ENCODE peak calls at places on chromosomes 4 and X, in six cellular contexts. P is stimulated activated CD4-positive, alpha-beta T cell treated with anti-CD3 and anti-CD28 coated beads, Interleukin-4, amount 100 ng/mL, for 48 hours; Z is activated T-cell treated with anti-CD3 and anti-CD28 coated beads, Interleukin-2, amount 50 U/mL, for 72 hours; K is HCEC 1CT; J is NCI-H82; E is GM10248. G is an unnamed sample.

GRCh38 chr4:2046031-2046961 is 12.8 kb upstream of the NAT8L start:
- DNase-seq in Z (no peak), J (no peak), E (peak), K (no peak), P (no peak), G (no peak)

GRCh38 chrX:40068048-40068447 is 29.7 kb downstream of the BCOR start:
- DNase-seq in Z (no peak), J (peak), E (no peak), P (no peak), K (no peak), G (peak)

GRCh38 chr4:48813984-48814383 is 16.9 kb upstream of the OCIAD1 start:
- DNase-seq in Z (no peak), E (peak), P (no peak), K (no peak), J (peak), G (no peak)

GRCh38 chr4:39706334-39706733 is 8.4 kb downstream of the UBE2K start:
- DNase-seq in Z (no peak), K (peak), E (no peak), P (no peak), J (no peak), G (peak)

GRCh38 chr4:48108309-48109073 is 25.6 kb downstream of the TXK start:
- DNase-seq in J (no peak), E (no peak), K (no peak), Z (no peak), P (no peak), G (no peak)

GRCh38 chrX:14356401-14356800 is 172.9 kb upstream of the GLRA2 start:
- DNase-seq in K (no peak), P (no peak), Z (no peak), J (no peak), E (no peak), G (peak)

GRCh38 chr4:57061395-57061794 is 48.8 kb downstream of the IGFBP7 start:
- DNase-seq in Z (no peak), E (no peak), K (peak), P (no peak), J (no peak), G (no peak)

GRCh38 chrX:149456476-149457245 is 48.4 kb downstream of the IDS start:
- DNase-seq in K (no peak), P (no peak), J (no peak), E (no peak), Z (no peak), G (no peak)

GRCh38 chr4:101604976-101605375 is 185.6 kb upstream of the BANK1 start:
- DNase-seq in P (no peak), J (peak), Z (no peak), K (peak), E (no peak), G (no peak)

GRCh38 chrX:1657367-1658082 is 42.7 kb downstream of the ASMT start:
- DNase-seq in Z (peak), K (no peak), E (peak), P (no peak), J (peak), G (peak)

G was measured in HFFc6.